ENCODE peak calls at places on chromosomes 5 and 9, in five cellular contexts. O is neural crest cell, A is H54, X is GDM1, V is NCI-H187 treated with DMSO at 0.1 percent for 48 hours. G is an unnamed sample.

GRCh38 chr5:160960592-160960991 is 108.6 kb upstream of the ATP10B start:
- DNase-seq in O (no peak), V (no peak), A (no peak), X (no peak), G (no peak)

GRCh38 chr5:67693956-67694564 is 497.5 kb upstream of the CD180 start:
- DNase-seq in V (no peak), X (no peak), O (no peak), A (no peak), G (no peak)

GRCh38 chr9:79220666-79221065 is 351.1 kb upstream of the TLE4 start:
- DNase-seq in V (no peak), X (no peak), A (no peak), O (no peak), G (no peak)

GRCh38 chr9:98860871-98861293 is 53.4 kb downstream of the GALNT12 start:
- DNase-seq in A (peak; percentile 30), V (no peak), O (no peak), X (no peak), G (peak; percentile 24)

GRCh38 chr9:124222918-124223720 is 34.6 kb upstream of the NEK6 start:
- DNase-seq in V (no peak), A (peak; percentile 56), X (peak; percentile 37), O (no peak), G (peak; percentile 83)

GRCh38 chr5:150075233-150075632 is 11.1 kb downstream of the CSF1R start:
- DNase-seq in A (no peak), V (no peak), X (no peak), O (no peak), G (no peak)

GRCh38 chr9:124861342-124862229 is at the start of the genes ARPC5L and RPL35:
- DNase-seq in O (peak; percentile 93), X (peak; percentile 91), V (peak; percentile 37), A (peak; percentile 97), G (peak; percentile 96)

GRCh38 chr5:148730272-148730954 is 76.1 kb upstream of the HTR4 start:
- DNase-seq in V (no peak), X (no peak), O (no peak), A (no peak), G (no peak)

GRCh38 chr5:180869587-180869986 is 8.5 kb upstream of the ZFP62 start:
- DNase-seq in V (no peak), O (no peak), A (no peak), X (no peak), G (no peak)

GRCh38 chr9:134936762-134937555 is 19.2 kb upstream of the FCN1 start:
- DNase-seq in A (no peak), X (no peak), O (no peak), V (no peak), G (no peak)

GRCh38 chr5:36502608-36503007 is 103.8 kb upstream of the SLC1A3 start:
- DNase-seq in A (peak; percentile 28), O (no peak), X (no peak), V (no peak), G (no peak)

GRCh38 chr9:28688172-28688571 is 1114.9 kb upstream of the C9orf72 start:
- DNase-seq in X (no peak), A (no peak), O (no peak), V (peak; percentile 8), G (no peak)

GRCh38 chr5:142780871-142781270 is 10.7 kb downstream of the ARHGAP26 start:
- DNase-seq in O (no peak), A (no peak), V (no peak), X (no peak), G (no peak)

GRCh38 chr5:73822989-73823339 is 197.0 kb downstream of the ARHGEF28 start:
- DNase-seq in A (no peak), V (no peak), O (no peak), X (no peak), G (no peak)

GRCh38 chr5:41600738-41601137 is 90.3 kb upstream of the PLCXD3 start:
- DNase-seq in V (no peak), X (no peak), A (no peak), O (no peak), G (no peak)

GRCh38 chr9:129580211-129580915 is 40.5 kb downstream of the C9orf50 start:
- DNase-seq in X (no peak), O (no peak), A (no peak), V (no peak), G (no peak)

GRCh38 chr5:35202319-35203111 is 27.8 kb downstream of the PRLR start:
- DNase-seq in A (no peak), O (peak; percentile 35), X (no peak), V (no peak), G (peak; percentile 54)

GRCh38 chr9:89077519-89077918 is 86.3 kb downstream of the S1PR3 start:
- DNase-seq in X (no peak), O (no peak), A (no peak), V (no peak), G (no peak)

GRCh38 chr9:91207481-91207888 is 154.2 kb downstream of the AUH start:
- DNase-seq in O (no peak), X (no peak), A (no peak), V (no peak), G (no peak)

GRCh38 chr5:123098767-123099513 is 9.9 kb downstream of the PRDM6 start:
- DNase-seq in X (no peak), V (no peak), O (no peak), A (no peak), G (no peak)

G was measured in dermis microvascular lymphatic vessel endothelial cell.